ENCODE peak calls at places on chromosomes 11 and 22, in six cellular contexts. B, V, G, Q, L and W are unnamed samples.

GRCh38 chr11:104892723-104893511 is 5.3 kb downstream of the CASP12 start:
- DNase-seq in B (no peak), V (no peak), G (no peak), Q (no peak), L (no peak), W (no peak)

GRCh38 chr11:134939046-134939445 is 527.0 kb upstream of the B3GAT1 start:
- DNase-seq in B (no peak), V (no peak), G (no peak), Q (no peak), L (no peak), W (peak; percentile 74)

GRCh38 chr22:37896181-37896592 is 9.9 kb upstream of the MICALL1 start:
- DNase-seq in B (no peak), V (no peak), G (no peak), Q (no peak), L (peak; percentile 30), W (peak; percentile 16)

GRCh38 chr11:77789061-77789730 is 31.3 kb downstream of the RSF1 start:
- DNase-seq in B (no peak), V (no peak), G (no peak), Q (no peak), L (no peak), W (no peak)

GRCh38 chr11:111500481-111500880 is 11.7 kb downstream of the BTG4 start:
- DNase-seq in B (no peak), V (no peak), G (no peak), Q (no peak), L (no peak), W (no peak)

GRCh38 chr11:33375688-33376311 is 118.6 kb downstream of the HIPK3 start:
- DNase-seq in B (no peak), V (no peak), G (no peak), Q (no peak), L (no peak), W (no peak)

GRCh38 chr22:23012081-23012622 is 58.2 kb upstream of the GNAZ start:
- DNase-seq in B (no peak), V (no peak), G (no peak), Q (no peak), L (no peak), W (no peak)

GRCh38 chr11:87043894-87044293 is 6.2 kb downstream of the TMEM135 start:
- DNase-seq in B (no peak), V (no peak), G (no peak), Q (no peak), L (no peak), W (no peak)

GRCh38 chr11:112539165-112539564 is 278.5 kb upstream of the PLET1 start:
- DNase-seq in B (no peak), V (no peak), G (no peak), Q (no peak), L (no peak), W (no peak)

GRCh38 chr11:69425444-69425843 is 56.0 kb upstream of the LINC01488 start:
- DNase-seq in B (no peak), V (no peak), G (no peak), Q (no peak), L (no peak), W (no peak)

GRCh38 chr11:26676641-26677040 is 45.2 kb downstream of the SLC5A12 start:
- DNase-seq in B (no peak), V (no peak), G (no peak), Q (no peak), L (no peak), W (no peak)

GRCh38 chr22:34620832-34621231 is 445.1 kb upstream of the ISX start:
- DNase-seq in B (no peak), V (no peak), G (no peak), Q (no peak), L (no peak), W (no peak)

GRCh38 chr22:26573026-26573662 is 16.8 kb downstream of the TPST2 start:
- DNase-seq in B (peak; percentile 69), V (peak; percentile 50), G (no peak), Q (peak; percentile 72), L (peak; percentile 40), W (no peak)

GRCh38 chr22:50507421-50507990 is at the start of gene LMF2:
- DNase-seq in B (peak; percentile 96), V (peak; percentile 90), G (peak; percentile 91), Q (peak; percentile 94), L (peak; percentile 90), W (peak; percentile 87)

GRCh38 chr11:74371269-74372039 is 26.8 kb downstream of the PGM2L1 start:
- DNase-seq in B (no peak), V (no peak), G (no peak), Q (no peak), L (no peak), W (no peak)

GRCh38 chr22:23829845-23830372 is 8.9 kb downstream of the DERL3 start:
- DNase-seq in B (no peak), V (no peak), G (peak; percentile 7), Q (peak; percentile 1), L (no peak), W (no peak)

GRCh38 chr11:57307666-57308270 is 17.0 kb downstream of the TNKS1BP1 start:
- DNase-seq in B (peak; percentile 53), V (no peak), G (no peak), Q (peak; percentile 54), L (no peak), W (no peak)

GRCh38 chr11:57309106-57310059 is 15.4 kb downstream of the TNKS1BP1 start:
- DNase-seq in B (peak; percentile 51), V (no peak), G (peak; percentile 42), Q (no peak), L (no peak), W (no peak)

GRCh38 chr11:57306941-57307598 is 17.7 kb downstream of the TNKS1BP1 start:
- DNase-seq in B (peak; percentile 55), V (no peak), G (no peak), Q (no peak), L (no peak), W (no peak)

GRCh38 chr11:57310091-57310490 is 14.7 kb downstream of the TNKS1BP1 start:
- DNase-seq in B (peak; percentile 64), V (no peak), G (peak; percentile 57), Q (no peak), L (no peak), W (no peak)

DNA sequence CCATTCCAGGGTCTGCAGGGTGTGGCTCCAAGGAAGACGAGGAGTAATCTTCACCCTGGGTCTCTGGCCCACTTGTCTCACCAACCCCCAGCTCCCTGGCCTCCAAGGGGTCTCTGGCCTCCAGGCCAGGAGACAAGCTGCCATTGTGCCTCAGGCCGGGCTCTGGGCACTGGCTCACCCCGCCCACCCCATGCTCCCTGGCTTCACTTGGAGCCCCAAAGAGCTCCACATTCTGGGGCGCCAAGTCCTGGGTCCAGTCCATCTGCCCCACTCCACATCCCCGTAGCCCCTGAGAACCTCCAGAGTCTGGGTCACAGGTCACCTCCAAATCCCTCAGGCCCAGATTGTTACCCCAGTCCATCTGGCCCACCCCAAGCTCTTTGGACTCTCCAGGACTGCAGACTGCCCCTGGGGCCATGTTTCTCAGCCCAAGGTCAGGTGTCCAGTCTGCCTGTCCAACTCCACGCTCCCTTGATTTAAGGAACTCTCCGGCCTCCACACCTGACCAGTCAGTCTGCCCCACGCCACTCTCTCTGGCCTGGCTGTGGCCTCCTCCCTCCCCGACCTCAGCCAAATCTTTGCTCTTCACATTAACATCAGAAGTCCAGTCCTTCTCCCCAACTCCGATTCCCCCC is 16.2 kb downstream of the TNKS1BP1 start:
- DNase-seq in B (peak; percentile 50), V (no peak), G (peak; percentile 42), Q (no peak), L (no peak), W (no peak)
- H3K4me1 ChIP-seq in B (peaks cover 65% of the 10 kb centered on the region), V (peaks cover 100% of the 10 kb centered on the region), G (peaks cover 82% of the 10 kb centered on the region), Q (peaks cover 56% of the 10 kb centered on the region), L (peaks cover 89% of the 10 kb centered on the region), W (peaks cover 84% of the 10 kb centered on the region)

GRCh38 chr11:13073119-13073981 is 64.2 kb downstream of the RASSF10 start:
- DNase-seq in B (no peak), V (no peak), G (no peak), Q (no peak), L (no peak), W (no peak)
- H3K27ac ChIP-seq in B (no peak overlapping the region), V (no peak overlapping the region), G (no peak overlapping the region), Q (no peak overlapping the region), L (no peak overlapping the region), W (no peak overlapping the region)

DNA sequence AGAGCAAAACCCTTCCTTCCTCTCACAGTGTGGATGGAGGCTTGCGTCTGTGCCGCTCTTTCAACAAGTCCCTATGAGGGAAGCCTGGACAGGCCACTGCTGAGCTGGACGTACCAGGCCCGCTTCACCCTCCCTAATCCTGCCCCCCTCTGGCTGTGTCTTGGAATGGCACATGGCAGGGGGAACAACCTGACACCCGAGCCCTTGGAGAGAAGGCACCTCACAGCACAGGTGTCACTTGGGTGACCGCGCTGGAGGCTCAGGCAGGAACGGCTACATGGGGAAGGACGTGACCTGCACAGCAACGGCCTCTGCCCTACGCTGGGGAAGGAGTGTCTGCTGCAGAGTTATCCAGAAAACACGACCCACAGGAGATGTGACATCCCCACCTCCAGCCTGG is 11.0 kb downstream of the CARS1 start:
- DNase-seq in B (peak; percentile 74), V (no peak), G (no peak), Q (no peak), L (no peak), W (no peak)
- TF ChIP-seq CTCF in B (no peak), V (no peak), G (peak; percentile 19), Q (no peak), L (no peak), W (peak; percentile 11)

GRCh38 chr11:63874511-63874910 is 35.6 kb downstream of the MARK2 start:
- DNase-seq in B (no peak), V (peak; percentile 39), G (no peak), Q (no peak), L (peak; percentile 48), W (peak; percentile 60)
- H3K4me1 ChIP-seq in B (peaks cover 38% of the 10 kb centered on the region), V (peaks cover 98% of the 10 kb centered on the region), G (peaks cover 12% of the 10 kb centered on the region), Q (peaks cover 77% of the 10 kb centered on the region), L (peaks cover 88% of the 10 kb centered on the region), W (peaks cover 77% of the 10 kb centered on the region)